ENCODE peak calls at places on chromosome 5, in seven cellular contexts. One of them, this sample, is unnamed.

GRCh38 chr5:134784241-134784920 is 25.8 kb downstream of the DDX46 start:
- DNase-seq in H7: no peak
- DNase-seq in kidney epithelial cell: no peak
- DNase-seq in adrenal gland: no peak
- DNase-seq in HCT116: no peak
- DNase-seq in cardiac muscle cell: no peak
- DNase-seq in spleen: no peak
- DNase-seq in this sample: no peak

GRCh38 chr5:177116631-177117373 is 16.8 kb upstream of the NSD1 start:
- DNase-seq in H7: peak; percentile 98
- DNase-seq in kidney epithelial cell: no peak
- DNase-seq in adrenal gland: peak; percentile 88
- DNase-seq in HCT116: no peak
- DNase-seq in cardiac muscle cell: peak; percentile 95
- DNase-seq in spleen: peak; percentile 94
- DNase-seq in this sample: no peak

GRCh38 chr5:43041131-43041668 is 1.1 kb upstream of the ANXA2R start:
- DNase-seq in H7: no peak
- DNase-seq in kidney epithelial cell: no peak
- DNase-seq in adrenal gland: peak; percentile 49
- DNase-seq in HCT116: no peak
- DNase-seq in cardiac muscle cell: no peak
- DNase-seq in spleen: peak; percentile 78
- DNase-seq in this sample: no peak

GRCh38 chr5:179288101-179288808 is 57.0 kb downstream of the ADAMTS2 start:
- DNase-seq in H7: no peak
- DNase-seq in kidney epithelial cell: no peak
- DNase-seq in adrenal gland: no peak
- DNase-seq in HCT116: no peak
- DNase-seq in cardiac muscle cell: no peak
- DNase-seq in spleen: peak; percentile 39
- DNase-seq in this sample: no peak

GRCh38 chr5:61362796-61363364 is 30.8 kb downstream of the ZSWIM6 start:
- DNase-seq in H7: no peak
- DNase-seq in kidney epithelial cell: no peak
- DNase-seq in adrenal gland: no peak
- DNase-seq in HCT116: no peak
- DNase-seq in cardiac muscle cell: peak; percentile 24
- DNase-seq in spleen: no peak
- DNase-seq in this sample: no peak

GRCh38 chr5:62982348-62982747 is 403.7 kb downstream of the LRRC70 start:
- DNase-seq in H7: peak; percentile 3
- DNase-seq in kidney epithelial cell: no peak
- DNase-seq in adrenal gland: peak; percentile 33
- DNase-seq in HCT116: no peak
- DNase-seq in cardiac muscle cell: no peak
- DNase-seq in spleen: no peak
- DNase-seq in this sample: no peak

GRCh38 chr5:157303023-157303422 is 37.1 kb downstream of the CYFIP2 start:
- DNase-seq in H7: no peak
- DNase-seq in kidney epithelial cell: no peak
- DNase-seq in adrenal gland: no peak
- DNase-seq in HCT116: no peak
- DNase-seq in cardiac muscle cell: no peak
- DNase-seq in spleen: no peak
- DNase-seq in this sample: no peak

GRCh38 chr5:72235725-72236124 is 84.3 kb downstream of the MRPS27 start:
- DNase-seq in H7: no peak
- DNase-seq in kidney epithelial cell: no peak
- DNase-seq in adrenal gland: no peak
- DNase-seq in HCT116: no peak
- DNase-seq in cardiac muscle cell: no peak
- DNase-seq in spleen: no peak
- DNase-seq in this sample: no peak

GRCh38 chr5:1330847-1331831 is 13.8 kb downstream of the CLPTM1L start:
- DNase-seq in H7: no peak
- DNase-seq in kidney epithelial cell: no peak
- DNase-seq in adrenal gland: no peak
- DNase-seq in HCT116: no peak
- DNase-seq in cardiac muscle cell: no peak
- DNase-seq in spleen: peak; percentile 73
- DNase-seq in this sample: no peak

GRCh38 chr5:3194141-3194540 is 401.5 kb upstream of the IRX1 start:
- DNase-seq in H7: no peak
- DNase-seq in kidney epithelial cell: no peak
- DNase-seq in adrenal gland: no peak
- DNase-seq in HCT116: no peak
- DNase-seq in cardiac muscle cell: no peak
- DNase-seq in spleen: no peak
- DNase-seq in this sample: no peak

GRCh38 chr5:74556631-74557595 is 83.6 kb downstream of the ENC1 start:
- DNase-seq in H7: no peak
- DNase-seq in kidney epithelial cell: no peak
- DNase-seq in adrenal gland: no peak
- DNase-seq in HCT116: no peak
- DNase-seq in cardiac muscle cell: peak; percentile 57
- DNase-seq in spleen: no peak
- DNase-seq in this sample: no peak

GRCh38 chr5:14370386-14370785 is 211.2 kb upstream of the OTULINL start:
- DNase-seq in H7: no peak
- DNase-seq in kidney epithelial cell: no peak
- DNase-seq in adrenal gland: no peak
- DNase-seq in HCT116: no peak
- DNase-seq in cardiac muscle cell: no peak
- DNase-seq in spleen: no peak
- DNase-seq in this sample: no peak

GRCh38 chr5:374631-375335 is 53.3 kb downstream of the AHRR start:
- DNase-seq in H7: peak; percentile 66
- DNase-seq in kidney epithelial cell: no peak
- DNase-seq in adrenal gland: peak; percentile 7
- DNase-seq in HCT116: no peak
- DNase-seq in cardiac muscle cell: no peak
- DNase-seq in spleen: peak; percentile 69
- DNase-seq in this sample: no peak

GRCh38 chr5:178314961-178315820 is 82.6 kb upstream of the PHYKPL start:
- DNase-seq in H7: no peak
- DNase-seq in kidney epithelial cell: no peak
- DNase-seq in adrenal gland: no peak
- DNase-seq in HCT116: no peak
- DNase-seq in cardiac muscle cell: no peak
- DNase-seq in spleen: peak; percentile 80
- DNase-seq in this sample: no peak

GRCh38 chr5:122515709-122516431 is 203.8 kb downstream of the SNCAIP start:
- DNase-seq in H7: peak; percentile 60
- DNase-seq in kidney epithelial cell: peak; percentile 44
- DNase-seq in adrenal gland: peak; percentile 52
- DNase-seq in HCT116: peak; percentile 71
- DNase-seq in cardiac muscle cell: peak; percentile 90
- DNase-seq in spleen: no peak
- DNase-seq in this sample: peak; percentile 38

GRCh38 chr5:132674671-132675506 is 1.1 kb downstream of the IL4 start:
- DNase-seq in H7: peak; percentile 33
- DNase-seq in kidney epithelial cell: peak; percentile 80
- DNase-seq in adrenal gland: no peak
- DNase-seq in HCT116: peak; percentile 26
- DNase-seq in cardiac muscle cell: peak; percentile 94
- DNase-seq in spleen: no peak
- DNase-seq in this sample: peak; percentile 88

GRCh38 chr5:35900997-35901396 is 37.4 kb downstream of the CAPSL start:
- DNase-seq in H7: no peak
- DNase-seq in kidney epithelial cell: no peak
- DNase-seq in adrenal gland: no peak
- DNase-seq in HCT116: no peak
- DNase-seq in cardiac muscle cell: no peak
- DNase-seq in spleen: no peak
- DNase-seq in this sample: no peak

GRCh38 chr5:157454273-157454672 is 5.7 kb upstream of the NIPAL4 start:
- DNase-seq in H7: no peak
- DNase-seq in kidney epithelial cell: no peak
- DNase-seq in adrenal gland: no peak
- DNase-seq in HCT116: no peak
- DNase-seq in cardiac muscle cell: no peak
- DNase-seq in spleen: no peak
- DNase-seq in this sample: no peak

GRCh38 chr5:79684782-79685181 is 4.9 kb upstream of the CMYA5 start:
- DNase-seq in H7: no peak
- DNase-seq in kidney epithelial cell: no peak
- DNase-seq in adrenal gland: no peak
- DNase-seq in HCT116: no peak
- DNase-seq in cardiac muscle cell: no peak
- DNase-seq in spleen: no peak
- DNase-seq in this sample: no peak

GRCh38 chr5:71743135-71743534 is 24.1 kb downstream of the CARTPT start:
- DNase-seq in H7: no peak
- DNase-seq in kidney epithelial cell: no peak
- DNase-seq in adrenal gland: peak; percentile 36
- DNase-seq in HCT116: no peak
- DNase-seq in cardiac muscle cell: no peak
- DNase-seq in spleen: no peak
- DNase-seq in this sample: no peak

GRCh38 chr5:135398160-135398854 is 724 bp downstream of the MACROH2A1 start:
- DNase-seq in H7: peak; percentile 84
- DNase-seq in kidney epithelial cell: no peak
- DNase-seq in adrenal gland: no peak
- DNase-seq in HCT116: peak; percentile 13
- DNase-seq in cardiac muscle cell: peak; percentile 43
- DNase-seq in spleen: peak; percentile 90
- DNase-seq in this sample: no peak

GRCh38 chr5:152329896-152330295 is 75.2 kb downstream of the NMUR2 start:
- DNase-seq in H7: no peak
- DNase-seq in kidney epithelial cell: no peak
- DNase-seq in adrenal gland: no peak
- DNase-seq in HCT116: no peak
- DNase-seq in cardiac muscle cell: no peak
- DNase-seq in spleen: no peak
- DNase-seq in this sample: no peak

DNA sequence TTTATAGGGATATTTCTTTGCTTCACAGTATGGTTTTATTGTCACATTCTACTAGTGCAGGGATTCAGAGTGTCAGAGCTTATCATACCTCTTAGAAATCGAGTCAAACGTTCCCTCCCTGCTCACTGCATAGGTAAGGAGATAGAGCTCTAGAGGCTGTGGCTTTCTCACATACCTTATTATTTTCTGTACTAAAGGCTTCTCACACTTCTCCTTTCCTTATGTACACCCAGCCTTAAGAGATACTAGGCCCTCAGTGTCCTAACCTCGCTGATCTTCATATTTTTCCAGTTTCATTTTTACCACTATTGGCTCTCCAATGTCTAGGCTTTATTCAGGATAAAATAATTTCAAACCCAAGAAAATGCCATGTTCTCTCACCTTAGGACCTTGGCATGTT is 297.3 kb upstream of the RIOK2 start:
- DNase-seq in H7: no peak
- DNase-seq in kidney epithelial cell: no peak
- DNase-seq in adrenal gland: no peak
- DNase-seq in HCT116: no peak
- DNase-seq in cardiac muscle cell: no peak
- DNase-seq in spleen: no peak
- DNase-seq in this sample: no peak
- H3K4me3 ChIP-seq in H7: no peak overlapping the region
- H3K4me3 ChIP-seq in kidney epithelial cell: no peak overlapping the region
- H3K4me3 ChIP-seq in adrenal gland: no peak overlapping the region
- H3K4me3 ChIP-seq in HCT116: no peak overlapping the region
- H3K4me3 ChIP-seq in cardiac muscle cell: no peak overlapping the region
- H3K4me3 ChIP-seq in spleen: no peak overlapping the region
- H3K4me3 ChIP-seq in this sample: no peak overlapping the region

GRCh38 chr5:107893642-107894041 is 222.9 kb upstream of the EFNA5 start:
- DNase-seq in H7: no peak
- DNase-seq in kidney epithelial cell: peak; percentile 26
- DNase-seq in adrenal gland: no peak
- DNase-seq in HCT116: peak; percentile 23
- DNase-seq in cardiac muscle cell: peak; percentile 82
- DNase-seq in spleen: no peak
- DNase-seq in this sample: peak; percentile 41
- H3K4me3 ChIP-seq in H7: no peak overlapping the region
- H3K4me3 ChIP-seq in kidney epithelial cell: no peak overlapping the region
- H3K4me3 ChIP-seq in adrenal gland: no peak overlapping the region
- H3K4me3 ChIP-seq in HCT116: no peak overlapping the region
- H3K4me3 ChIP-seq in cardiac muscle cell: no peak overlapping the region
- H3K4me3 ChIP-seq in spleen: no peak overlapping the region
- H3K4me3 ChIP-seq in this sample: no peak overlapping the region

GRCh38 chr5:90570034-90570433 is 11.4 kb downstream of the ADGRV1 start:
- DNase-seq in H7: no peak
- DNase-seq in kidney epithelial cell: no peak
- DNase-seq in adrenal gland: no peak
- DNase-seq in HCT116: no peak
- DNase-seq in cardiac muscle cell: no peak
- DNase-seq in spleen: no peak
- DNase-seq in this sample: no peak

GRCh38 chr5:90569084-90569483 is 10.5 kb downstream of the ADGRV1 start:
- DNase-seq in H7: no peak
- DNase-seq in kidney epithelial cell: no peak
- DNase-seq in adrenal gland: no peak
- DNase-seq in HCT116: no peak
- DNase-seq in cardiac muscle cell: no peak
- DNase-seq in spleen: no peak
- DNase-seq in this sample: no peak

GRCh38 chr5:90575712-90576111 is 17.1 kb downstream of the ADGRV1 start:
- DNase-seq in H7: no peak
- DNase-seq in kidney epithelial cell: no peak
- DNase-seq in adrenal gland: no peak
- DNase-seq in HCT116: no peak
- DNase-seq in cardiac muscle cell: no peak
- DNase-seq in spleen: no peak
- DNase-seq in this sample: no peak

GRCh38 chr5:90565491-90565890 is 6.9 kb downstream of the ADGRV1 start:
- DNase-seq in H7: no peak
- DNase-seq in kidney epithelial cell: no peak
- DNase-seq in adrenal gland: no peak
- DNase-seq in HCT116: no peak
- DNase-seq in cardiac muscle cell: no peak
- DNase-seq in spleen: no peak
- DNase-seq in this sample: no peak

GRCh38 chr5:90571147-90571773 is 12.7 kb downstream of the ADGRV1 start:
- DNase-seq in H7: no peak
- DNase-seq in kidney epithelial cell: no peak
- DNase-seq in adrenal gland: no peak
- DNase-seq in HCT116: no peak
- DNase-seq in cardiac muscle cell: no peak
- DNase-seq in spleen: no peak
- DNase-seq in this sample: no peak
- H3K4me3 ChIP-seq in H7: no peak overlapping the region
- H3K4me3 ChIP-seq in kidney epithelial cell: no peak overlapping the region
- H3K4me3 ChIP-seq in adrenal gland: no peak overlapping the region
- H3K4me3 ChIP-seq in HCT116: no peak overlapping the region
- H3K4me3 ChIP-seq in cardiac muscle cell: no peak overlapping the region
- H3K4me3 ChIP-seq in spleen: no peak overlapping the region
- H3K4me3 ChIP-seq in this sample: no peak overlapping the region

DNA sequence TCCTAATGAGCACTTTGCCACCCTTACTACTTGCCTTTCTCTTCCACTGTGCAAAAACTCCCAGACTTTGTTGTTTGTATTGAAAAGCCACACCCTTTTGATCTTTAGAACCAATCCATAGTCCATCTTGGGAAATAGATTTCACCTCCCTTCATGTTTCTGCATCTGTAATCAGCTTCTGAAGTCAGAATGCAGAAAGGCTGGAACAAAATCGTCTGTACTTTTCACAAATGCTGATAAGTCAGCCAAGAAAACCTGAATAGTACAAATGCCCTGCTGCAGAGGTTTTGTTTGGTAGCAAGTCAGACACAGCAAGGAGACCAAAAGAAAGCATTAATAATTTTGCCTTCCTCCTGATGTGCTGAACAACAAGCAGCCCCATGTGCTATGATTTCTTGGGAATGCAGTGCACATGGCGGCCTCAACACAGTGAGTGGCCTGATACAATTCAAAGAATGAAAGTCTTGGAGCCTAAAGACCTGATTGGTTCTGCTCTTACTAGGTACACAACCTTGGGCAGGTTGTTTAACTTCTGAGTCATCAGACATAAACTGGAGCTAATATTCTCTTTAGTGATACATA is 59.2 kb upstream of the STK32A start:
- DNase-seq in H7: no peak
- DNase-seq in kidney epithelial cell: no peak
- DNase-seq in adrenal gland: no peak
- DNase-seq in HCT116: no peak
- DNase-seq in cardiac muscle cell: no peak
- DNase-seq in spleen: no peak
- DNase-seq in this sample: no peak
- H3K4me3 ChIP-seq in H7: no peak overlapping the region
- H3K4me3 ChIP-seq in kidney epithelial cell: no peak overlapping the region
- H3K4me3 ChIP-seq in adrenal gland: no peak overlapping the region
- H3K4me3 ChIP-seq in HCT116: no peak overlapping the region
- H3K4me3 ChIP-seq in cardiac muscle cell: no peak overlapping the region
- H3K4me3 ChIP-seq in spleen: no peak overlapping the region
- H3K4me3 ChIP-seq in this sample: no peak overlapping the region